ENCODE peak calls at places on chromosomes 13 and 19, in seven cellular contexts. J, O, Z, E, I, F and N are unnamed samples.

GRCh38 chr13:77810430-77810829 is 108.2 kb downstream of the EDNRB start:
- DNase-seq in F (peak; percentile 6), Z (no peak), E (no peak), I (peak; percentile 34), O (no peak), J (no peak), N (no peak)

GRCh38 chr19:50255115-50255514 is 51.7 kb downstream of the MYH14 start:
- DNase-seq in J (no peak), O (no peak), E (no peak), I (no peak), F (no peak), Z (no peak), N (no peak)

GRCh38 chr13:33236021-33236420 is 49.5 kb downstream of the STARD13 start:
- DNase-seq in J (no peak), O (no peak), I (peak; percentile 80), Z (no peak), F (peak; percentile 89), E (no peak), N (no peak)

GRCh38 chr19:3653865-3654513 is 27.4 kb upstream of the CACTIN start:
- DNase-seq in E (no peak), O (no peak), I (no peak), J (no peak), Z (no peak), F (no peak), N (no peak)

GRCh38 chr13:59086147-59086546 is 1077.6 kb downstream of the DIAPH3 start:
- DNase-seq in J (no peak), O (no peak), I (peak; percentile 88), E (no peak), Z (no peak), F (peak; percentile 97), N (no peak)

GRCh38 chr19:15317392-15318011 is 14.8 kb downstream of the BRD4 start:
- DNase-seq in O (no peak), F (peak; percentile 68), E (no peak), J (no peak), I (peak; percentile 80), Z (no peak), N (no peak)

GRCh38 chr13:23321534-23322241 is 111.8 kb downstream of the SACS start:
- DNase-seq in F (peak; percentile 97), J (no peak), E (no peak), Z (peak; percentile 69), I (peak; percentile 94), O (no peak), N (no peak)

GRCh38 chr19:13718733-13719132 is 45.6 kb upstream of the MRI1 start:
- DNase-seq in F (peak; percentile 49), I (peak; percentile 66), J (peak; percentile 67), O (no peak), E (no peak), Z (no peak), N (no peak)

GRCh38 chr13:20940083-20940482 is 37.5 kb upstream of the XPO4 start:
- DNase-seq in E (no peak), I (peak; percentile 83), J (no peak), Z (no peak), F (peak; percentile 43), O (no peak), N (no peak)

GRCh38 chr19:55066107-55066709 is 3.3 kb upstream of the RDH13 start:
- DNase-seq in Z (no peak), F (no peak), E (no peak), O (no peak), I (no peak), J (peak; percentile 30), N (no peak)

GRCh38 chr13:32881074-32881791 is 135.0 kb upstream of the KL start:
- DNase-seq in Z (no peak), F (peak; percentile 98), I (peak; percentile 82), J (no peak), E (no peak), O (no peak), N (no peak)

GRCh38 chr19:10389863-10390262 is 9.5 kb upstream of the TYK2 start:
- DNase-seq in Z (no peak), O (no peak), F (no peak), E (no peak), J (no peak), I (no peak), N (no peak)

DNA sequence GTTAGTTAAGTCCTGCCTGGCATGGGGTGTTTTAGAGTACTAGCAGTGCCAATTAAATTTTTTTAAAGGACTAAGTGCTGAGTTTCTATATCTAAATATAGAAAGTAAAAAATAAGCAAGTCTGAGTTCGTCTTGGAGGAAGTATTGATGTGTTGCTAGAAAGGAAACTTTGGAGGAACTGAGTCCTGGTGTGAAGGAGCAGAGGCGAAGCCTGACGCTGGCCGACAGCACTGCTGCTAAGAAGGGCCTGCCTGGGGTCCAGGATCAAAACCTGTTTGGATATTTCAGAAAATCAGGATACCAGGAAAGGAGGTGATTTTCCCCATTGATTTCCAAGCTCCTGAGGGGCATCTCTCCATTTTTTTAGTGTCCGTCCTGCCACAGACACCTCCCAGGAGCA is 38.3 kb upstream of the NPAS1 start:
- DNase-seq in F (no peak), O (no peak), J (no peak), Z (no peak), I (no peak), E (no peak), N (no peak)
- H3K4me3 ChIP-seq in F (no peak overlapping the region), O (no peak overlapping the region), J (no peak overlapping the region), Z (no peak overlapping the region), I (no peak overlapping the region), E (no peak overlapping the region), N (no peak overlapping the region)

DNA sequence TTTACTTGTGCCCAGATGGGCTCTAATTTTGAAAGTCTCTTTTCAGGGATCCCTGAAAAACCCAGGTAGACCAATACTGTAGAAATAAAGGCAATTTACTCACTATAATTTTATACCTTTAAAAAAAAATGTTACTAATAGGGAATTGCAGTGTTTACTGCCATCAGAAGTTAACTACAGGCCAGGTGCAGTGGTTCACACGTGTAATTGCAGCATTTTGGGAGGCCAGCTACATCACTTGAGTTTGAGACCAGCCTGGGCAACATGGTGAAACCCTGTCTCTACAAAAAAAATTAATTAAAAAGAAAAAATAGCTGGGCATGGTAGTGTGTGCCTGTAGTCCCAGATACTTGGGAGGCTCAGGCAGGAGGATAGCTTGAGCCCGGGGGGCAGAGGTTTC is 10.2 kb downstream of the USP12 start:
- DNase-seq in I (no peak), E (no peak), J (no peak), O (no peak), Z (no peak), F (no peak), N (no peak)
- H3K4me1 ChIP-seq in I (peaks cover 3% of the 10 kb centered on the region), E (peaks cover 23% of the 10 kb centered on the region), J (peaks cover 3% of the 10 kb centered on the region), O (peaks cover 33% of the 10 kb centered on the region), Z (peaks cover 66% of the 10 kb centered on the region), F (no peaks in the 10 kb centered on the region), N (peaks cover 41% of the 10 kb centered on the region)

DNA sequence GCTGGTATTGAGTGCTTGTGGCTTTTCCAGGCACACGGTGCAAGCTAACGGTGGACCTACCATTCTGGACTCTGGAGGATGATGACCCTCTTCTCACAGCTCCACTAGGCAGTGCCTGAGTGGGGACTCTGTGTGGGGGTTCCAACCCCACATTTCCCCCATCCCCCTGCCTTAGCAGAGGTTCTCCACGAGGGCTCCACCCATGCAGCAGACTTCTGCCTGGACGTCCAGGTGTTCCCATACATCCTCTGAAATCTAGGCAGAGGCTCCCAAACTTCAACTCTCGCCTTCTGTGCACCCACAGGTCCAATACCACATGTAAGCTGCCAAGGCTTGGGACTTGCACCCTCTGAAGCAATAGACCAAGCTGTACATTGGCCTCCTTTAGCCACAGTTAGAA is 25.3 kb upstream of the ZSCAN18 start:
- DNase-seq in F (no peak), Z (no peak), O (no peak), E (no peak), J (no peak), I (no peak), N (no peak)
- H3K9me3 ChIP-seq in F (peaks cover 76% of the 10 kb centered on the region), Z (peaks cover 65% of the 10 kb centered on the region), O (peaks cover 89% of the 10 kb centered on the region), E (peaks cover 91% of the 10 kb centered on the region), J (peaks cover 99% of the 10 kb centered on the region), I (peaks cover 86% of the 10 kb centered on the region), N (peaks cover 98% of the 10 kb centered on the region)

GRCh38 chr19:1275260-1275975 is at the start of gene FAM174C:
- DNase-seq in F (peak; percentile 92), E (peak; percentile 98), Z (no peak), O (peak; percentile 99), J (peak; percentile 96), I (peak; percentile 97), N (peak; percentile 90)

GRCh38 chr19:1275976-1276619 is 768 bp downstream of the FAM174C start:
- DNase-seq in O (no peak), E (no peak), I (no peak), Z (no peak), F (no peak), J (no peak), N (no peak)

GRCh38 chr19:1277061-1277460 is 1.7 kb downstream of the FAM174C start:
- DNase-seq in J (peak; percentile 48), Z (no peak), E (no peak), O (no peak), I (no peak), F (no peak), N (no peak)

GRCh38 chr19:1278074-1278473 is 2.7 kb downstream of the FAM174C start:
- DNase-seq in O (no peak), Z (no peak), E (no peak), I (no peak), J (peak; percentile 50), F (no peak), N (no peak)

GRCh38 chr19:1276620-1277007 is 1.3 kb downstream of the FAM174C start:
- DNase-seq in J (peak; percentile 75), O (no peak), I (no peak), F (no peak), E (no peak), Z (no peak), N (no peak)
- H3K4me3 ChIP-seq in J (no peak overlapping the region), O (peak overlapping the region; percentile 57), I (no peak overlapping the region), F (peak overlapping the region; percentile 61), E (peak overlapping the region; percentile 69), Z (peak overlapping the region; percentile 62), N (peak overlapping the region; percentile 86)

GRCh38 chr19:6743071-6743470 is 3.6 kb downstream of the TRIP10 start:
- DNase-seq in O (no peak), I (no peak), F (no peak), E (no peak), J (no peak), Z (no peak), N (no peak)
- H3K4me1 ChIP-seq in O (peaks cover 56% of the 10 kb centered on the region), I (peaks cover 37% of the 10 kb centered on the region), F (peaks cover 34% of the 10 kb centered on the region), E (peaks cover 44% of the 10 kb centered on the region), J (peaks cover 34% of the 10 kb centered on the region), Z (peaks cover 45% of the 10 kb centered on the region), N (peaks cover 53% of the 10 kb centered on the region)

GRCh38 chr19:52946322-52947310 is 16.1 kb downstream of the ZNF816 start:
- DNase-seq in Z (no peak), E (peak; percentile 93), O (peak; percentile 72), J (no peak), F (no peak), I (peak; percentile 5), N (no peak)
- H3K9me3 ChIP-seq in Z (peaks cover 21% of the 10 kb centered on the region), E (peaks cover 35% of the 10 kb centered on the region), O (peaks cover 41% of the 10 kb centered on the region), J (peaks cover 67% of the 10 kb centered on the region), F (peaks cover 35% of the 10 kb centered on the region), I (peaks cover 31% of the 10 kb centered on the region), N (peaks cover 65% of the 10 kb centered on the region)

DNA sequence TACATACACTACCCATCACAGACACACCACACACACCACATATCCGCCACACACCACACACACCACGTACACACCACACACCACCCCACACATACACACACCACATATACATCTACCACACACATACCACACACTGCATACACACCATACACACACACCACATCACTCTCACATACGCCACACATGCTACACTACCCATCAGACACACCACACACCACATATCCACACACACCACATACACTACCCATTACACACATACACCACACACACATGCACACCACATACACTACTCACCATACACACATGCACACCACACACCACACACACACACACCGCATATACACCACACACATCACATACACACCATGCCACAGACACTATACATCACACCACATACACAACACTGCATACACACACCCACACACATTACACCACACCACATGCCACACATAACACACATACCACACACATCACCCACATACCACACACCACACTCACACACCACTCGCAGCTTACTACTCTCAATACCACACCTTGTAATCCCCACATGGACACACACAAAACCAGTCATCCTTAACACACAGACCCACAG is 9.5 kb downstream of the ERFL start:
- DNase-seq in J (no peak), Z (no peak), O (no peak), E (no peak), F (peak; percentile 59), I (no peak), N (no peak)
- H3K4me3 ChIP-seq in J (no peak overlapping the region), Z (no peak overlapping the region), O (no peak overlapping the region), E (no peak overlapping the region), F (no peak overlapping the region), I (no peak overlapping the region), N (no peak overlapping the region)